ENCODE peak calls at places on chromosomes 4 and X, in six cellular contexts. F, W, L, V, S and P are unnamed samples.

GRCh38 chrX:136318166-136318565 is 17.4 kb downstream of the ADGRG4 start:
- DNase-seq in V (no peak), F (no peak), W (no peak), S (no peak), L (no peak), P (no peak)

GRCh38 chr4:82578935-82579334 is 17.1 kb upstream of the TMEM150C start:
- DNase-seq in V (peak), L (no peak), W (no peak), S (no peak), F (no peak), P (no peak)

GRCh38 chr4:173794662-173795061 is 264.6 kb upstream of the HAND2 start:
- DNase-seq in V (no peak), W (no peak), F (no peak), S (no peak), L (no peak), P (no peak)

GRCh38 chr4:55819634-55820033 is at the start of gene EXOC1L:
- DNase-seq in W (no peak), V (no peak), F (no peak), L (peak), S (peak), P (peak)

GRCh38 chrX:101241531-101241930 is 21.9 kb downstream of the DRP2 start:
- DNase-seq in L (no peak), V (no peak), S (no peak), W (no peak), F (no peak), P (no peak)

GRCh38 chr4:89836897-89837384 is at the start of gene SNCA:
- DNase-seq in V (peak), L (peak), S (peak), W (peak), F (peak), P (peak)

GRCh38 chr4:94947681-94948108 is 189.9 kb downstream of the BMPR1B start:
- DNase-seq in S (no peak), F (no peak), W (no peak), L (no peak), V (no peak), P (no peak)

GRCh38 chr4:140363558-140363957 is 9.9 kb upstream of the SCOC start:
- DNase-seq in F (no peak), L (no peak), V (no peak), S (peak), W (no peak), P (no peak)

GRCh38 chrX:154321624-154322023 is 26.0 kb downstream of the TKTL1 start:
- DNase-seq in V (peak), F (no peak), W (peak), L (no peak), S (no peak), P (no peak)
- TF ChIP-seq CTCF in V (no peak), F (no peak), W (no peak), L (no peak), S (no peak), P (no peak)

DNA sequence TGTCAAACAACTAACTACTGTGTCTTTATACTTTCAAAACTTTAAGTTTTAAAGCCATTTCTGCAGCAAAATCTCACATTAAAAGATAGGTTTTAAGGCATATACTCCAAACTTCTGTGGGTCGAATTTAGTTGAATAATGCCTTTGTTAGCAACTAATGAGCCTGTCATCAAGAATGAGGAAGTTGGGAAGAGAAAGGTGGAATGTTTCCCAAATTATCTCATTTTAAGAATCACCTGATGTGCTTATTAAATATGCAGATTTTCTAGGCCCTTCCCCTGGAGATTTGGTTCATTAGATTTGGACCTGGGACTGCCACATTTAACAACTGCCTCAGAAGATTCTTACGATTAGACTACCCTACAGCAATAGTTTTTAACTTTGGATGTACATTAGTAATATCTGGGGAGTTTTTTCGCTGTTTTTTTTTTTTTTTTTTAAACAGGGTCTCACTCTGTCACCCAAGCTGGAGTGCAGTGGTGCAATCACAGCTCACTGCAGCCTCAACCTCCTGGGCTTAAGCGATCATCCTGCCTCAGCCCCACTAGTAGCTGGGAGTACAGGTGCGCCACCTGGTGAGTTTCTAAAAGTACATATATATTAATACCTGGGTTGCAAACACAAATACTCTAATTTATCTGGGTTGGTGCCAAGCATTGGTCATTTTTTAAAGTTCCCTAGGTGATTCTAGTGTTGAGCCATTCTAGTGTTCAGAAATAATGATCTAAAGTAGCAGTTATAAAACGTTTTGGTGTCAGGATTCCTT is 16.1 kb upstream of the TASL start:
- DNase-seq in F (no peak), S (no peak), L (no peak), W (no peak), V (peak), P (no peak)
- TF ChIP-seq CTCF in F (no peak), S (no peak), L (no peak), W (no peak), V (peak), P (no peak)

GRCh38 chr4:93359609-93360008 is 468.9 kb upstream of the ATOH1 start:
- DNase-seq in W (no peak), V (no peak), S (no peak), F (no peak), L (no peak), P (no peak)
- TF ChIP-seq CTCF in W (no peak), V (no peak), S (no peak), F (no peak), L (no peak), P (no peak)

GRCh38 chr4:2087170-2087569 is 28.0 kb downstream of the NAT8L start:
- DNase-seq in F (no peak), V (no peak), W (no peak), L (no peak), S (no peak), P (no peak)
- TF ChIP-seq CTCF in F (no peak), V (no peak), W (no peak), L (no peak), S (no peak), P (no peak)